ENCODE peak calls at places on chromosomes 3 and 15, in nine cellular contexts. J, A, S, P, F, B, G, Q and U are unnamed samples. For H3K4me1, the result is how much of the 10 kb centered on the place peaks cover.

GRCh38 chr3:111080357-111080937 is 8.8 kb downstream of the NECTIN3 start:
- DNase-seq in J (peak), A (no peak), S (no peak), P (peak), F (peak), B (no peak), G (no peak), Q (no peak), U (no peak)

GRCh38 chr3:184531580-184532290 is 29.9 kb upstream of the EPHB3 start:
- DNase-seq in J (no peak), A (no peak), S (no peak), P (no peak), F (no peak), B (no peak), G (no peak), Q (no peak), U (no peak)

GRCh38 chr3:151477596-151478375 is 16.9 kb upstream of the IGSF10 start:
- DNase-seq in J (no peak), A (no peak), S (no peak), P (no peak), F (no peak), B (no peak), G (no peak), Q (no peak), U (no peak)

GRCh38 chr3:66297260-66297863 is 76.6 kb downstream of the SLC25A26 start:
- DNase-seq in J (peak), A (no peak), S (no peak), P (no peak), F (no peak), B (no peak), G (no peak), Q (no peak), U (no peak)

GRCh38 chr3:43759297-43759782 is 68.6 kb downstream of the ABHD5 start:
- DNase-seq in J (peak), A (peak), S (no peak), P (no peak), F (peak), B (no peak), G (no peak), Q (peak), U (no peak)

GRCh38 chr3:69774029-69774428 is 34.8 kb downstream of the MITF start:
- DNase-seq in J (no peak), A (peak), S (no peak), P (no peak), F (no peak), B (no peak), G (no peak), Q (no peak), U (no peak)

GRCh38 chr3:121649645-121650044 is 11.1 kb downstream of the HCLS1 start:
- DNase-seq in J (no peak), A (no peak), S (no peak), P (no peak), F (no peak), B (no peak), G (no peak), Q (no peak), U (no peak)

GRCh38 chr3:195185574-195185973 is 85.4 kb downstream of the XXYLT1 start:
- DNase-seq in J (no peak), A (no peak), S (no peak), P (no peak), F (peak), B (no peak), G (no peak), Q (no peak), U (no peak)

GRCh38 chr3:127819656-127820055 is 2.7 kb downstream of the MGLL start:
- DNase-seq in J (no peak), A (no peak), S (no peak), P (no peak), F (no peak), B (no peak), G (no peak), Q (no peak), U (no peak)

GRCh38 chr3:194489736-194490612 is 3.2 kb upstream of the ATP13A3 start:
- DNase-seq in J (peak), A (no peak), S (no peak), P (no peak), F (peak), B (no peak), G (no peak), Q (no peak), U (no peak)

GRCh38 chr15:87826119-87826730 is 430.3 kb downstream of the NTRK3 start:
- DNase-seq in J (no peak), A (no peak), S (no peak), P (no peak), F (no peak), B (no peak), G (no peak), Q (no peak), U (no peak)

GRCh38 chr3:152657002-152657400 is 177.9 kb upstream of the P2RY1 start:
- DNase-seq in J (no peak), A (no peak), S (no peak), P (no peak), F (no peak), B (no peak), G (no peak), Q (no peak), U (no peak)

GRCh38 chr15:40270246-40270995 is 12.4 kb downstream of the ANKRD63 start:
- DNase-seq in J (no peak), A (no peak), S (no peak), P (no peak), F (no peak), B (no peak), G (no peak), Q (no peak), U (no peak)

GRCh38 chr15:36643551-36643950 is 64.1 kb downstream of the CDIN1 start:
- DNase-seq in J (no peak), A (no peak), S (no peak), P (no peak), F (no peak), B (no peak), G (no peak), Q (no peak), U (no peak)

GRCh38 chr3:172072543-172072942 is 33.2 kb downstream of the FNDC3B start:
- DNase-seq in J (no peak), A (no peak), S (no peak), P (no peak), F (no peak), B (no peak), G (no peak), Q (no peak), U (no peak)

GRCh38 chr3:13877911-13878710 is 1.8 kb downstream of the WNT7A start:
- DNase-seq in J (no peak), A (no peak), S (no peak), P (peak), F (no peak), B (no peak), G (no peak), Q (no peak), U (no peak)

GRCh38 chr3:97952872-97953271 is 19.4 kb downstream of the RIOX2 start:
- DNase-seq in J (no peak), A (no peak), S (no peak), P (no peak), F (no peak), B (no peak), G (no peak), Q (no peak), U (no peak)

GRCh38 chr3:10395671-10396070 is 74.8 kb upstream of the SEC13 start:
- DNase-seq in J (no peak), A (peak), S (peak), P (no peak), F (peak), B (peak), G (no peak), Q (no peak), U (no peak)

GRCh38 chr3:43638594-43639447 is 17.0 kb upstream of the ANO10 start:
- DNase-seq in J (no peak), A (no peak), S (no peak), P (peak), F (peak), B (no peak), G (no peak), Q (no peak), U (no peak)

GRCh38 chr3:165920984-165921383 is 83.8 kb upstream of the BCHE start:
- DNase-seq in J (no peak), A (no peak), S (no peak), P (no peak), F (no peak), B (no peak), G (no peak), Q (no peak), U (no peak)

GRCh38 chr3:80785475-80785874 is 976.0 kb downstream of the GBE1 start:
- DNase-seq in J (no peak), A (no peak), S (no peak), P (peak), F (no peak), B (no peak), G (no peak), Q (no peak), U (no peak)

GRCh38 chr3:126126292-126126691 is 42.4 kb upstream of the SLC41A3 start:
- DNase-seq in J (no peak), A (peak), S (no peak), P (no peak), F (no peak), B (no peak), G (peak), Q (peak), U (no peak)

GRCh38 chr3:177772908-177773557 is 575.8 kb upstream of the TBL1XR1 start:
- DNase-seq in J (no peak), A (no peak), S (no peak), P (no peak), F (peak), B (no peak), G (no peak), Q (no peak), U (no peak)

GRCh38 chr15:65935391-65935790 is 66.1 kb downstream of the RAB11A start:
- DNase-seq in J (no peak), A (no peak), S (no peak), P (no peak), F (no peak), B (no peak), G (no peak), Q (no peak), U (no peak)

GRCh38 chr3:33219175-33219487 is 521 bp upstream of the SUSD5 start:
- DNase-seq in J (no peak), A (no peak), S (no peak), P (no peak), F (no peak), B (no peak), G (no peak), Q (no peak), U (no peak)
- H3K4me3 ChIP-seq in J (peak), A (peak), S (no peak), P (peak), F (no peak), B (no peak), G (peak), Q (no peak), U (peak)

GRCh38 chr3:158864492-158864891 is 62.6 kb downstream of the MFSD1 start:
- DNase-seq in J (no peak), A (no peak), S (no peak), P (no peak), F (no peak), B (no peak), G (no peak), Q (no peak), U (no peak)

GRCh38 chr3:158863247-158863646 is 61.4 kb downstream of the MFSD1 start:
- DNase-seq in J (no peak), A (no peak), S (no peak), P (no peak), F (no peak), B (no peak), G (no peak), Q (no peak), U (no peak)

DNA sequence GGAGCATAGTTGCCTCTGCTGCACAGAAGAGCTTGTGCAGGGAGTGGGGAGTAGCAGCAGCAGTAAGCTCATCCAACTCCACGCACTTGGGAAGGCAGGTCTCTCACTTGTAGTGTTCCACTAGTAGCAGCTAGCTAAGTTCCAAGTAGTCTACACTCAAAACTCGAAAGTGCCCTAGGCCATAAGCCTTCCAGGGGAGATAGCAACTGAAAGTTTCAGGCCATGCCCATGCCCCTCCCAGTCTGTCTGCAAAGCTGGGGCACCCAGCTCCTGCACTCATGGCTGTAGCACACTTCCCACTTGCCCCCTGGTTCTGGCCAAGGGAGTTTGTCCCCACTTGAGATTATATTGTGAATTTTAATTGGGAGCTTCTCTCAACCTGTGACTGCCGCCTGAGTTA is 57.5 kb downstream of the MFSD1 start:
- DNase-seq in J (no peak), A (no peak), S (no peak), P (no peak), F (no peak), B (no peak), G (no peak), Q (no peak), U (no peak)
- H3K4me1 ChIP-seq in J (under half), A (under half), S (under half), P (under half), F (under half), B (under half), G (under half), Q (under half), U (under half)

GRCh38 chr3:39752751-39753150 is 56.7 kb upstream of the MYRIP start:
- DNase-seq in J (no peak), A (no peak), S (no peak), P (no peak), F (no peak), B (no peak), G (no peak), Q (no peak), U (no peak)

GRCh38 chr3:39754549-39754948 is 54.9 kb upstream of the MYRIP start:
- DNase-seq in J (no peak), A (no peak), S (no peak), P (no peak), F (no peak), B (no peak), G (no peak), Q (no peak), U (no peak)

GRCh38 chr3:39753361-39753760 is 56.0 kb upstream of the MYRIP start:
- DNase-seq in J (no peak), A (no peak), S (no peak), P (no peak), F (no peak), B (no peak), G (no peak), Q (no peak), U (no peak)

GRCh38 chr3:39750677-39751076 is 58.7 kb upstream of the MYRIP start:
- DNase-seq in J (no peak), A (no peak), S (no peak), P (no peak), F (no peak), B (no peak), G (no peak), Q (no peak), U (no peak)

GRCh38 chr3:39752019-39752637 is 57.3 kb upstream of the MYRIP start:
- DNase-seq in J (no peak), A (no peak), S (no peak), P (no peak), F (no peak), B (no peak), G (no peak), Q (no peak), U (no peak)
- H3K4me3 ChIP-seq in J (no peak), A (no peak), S (no peak), P (no peak), F (no peak), B (no peak), G (no peak), Q (no peak), U (no peak)

DNA sequence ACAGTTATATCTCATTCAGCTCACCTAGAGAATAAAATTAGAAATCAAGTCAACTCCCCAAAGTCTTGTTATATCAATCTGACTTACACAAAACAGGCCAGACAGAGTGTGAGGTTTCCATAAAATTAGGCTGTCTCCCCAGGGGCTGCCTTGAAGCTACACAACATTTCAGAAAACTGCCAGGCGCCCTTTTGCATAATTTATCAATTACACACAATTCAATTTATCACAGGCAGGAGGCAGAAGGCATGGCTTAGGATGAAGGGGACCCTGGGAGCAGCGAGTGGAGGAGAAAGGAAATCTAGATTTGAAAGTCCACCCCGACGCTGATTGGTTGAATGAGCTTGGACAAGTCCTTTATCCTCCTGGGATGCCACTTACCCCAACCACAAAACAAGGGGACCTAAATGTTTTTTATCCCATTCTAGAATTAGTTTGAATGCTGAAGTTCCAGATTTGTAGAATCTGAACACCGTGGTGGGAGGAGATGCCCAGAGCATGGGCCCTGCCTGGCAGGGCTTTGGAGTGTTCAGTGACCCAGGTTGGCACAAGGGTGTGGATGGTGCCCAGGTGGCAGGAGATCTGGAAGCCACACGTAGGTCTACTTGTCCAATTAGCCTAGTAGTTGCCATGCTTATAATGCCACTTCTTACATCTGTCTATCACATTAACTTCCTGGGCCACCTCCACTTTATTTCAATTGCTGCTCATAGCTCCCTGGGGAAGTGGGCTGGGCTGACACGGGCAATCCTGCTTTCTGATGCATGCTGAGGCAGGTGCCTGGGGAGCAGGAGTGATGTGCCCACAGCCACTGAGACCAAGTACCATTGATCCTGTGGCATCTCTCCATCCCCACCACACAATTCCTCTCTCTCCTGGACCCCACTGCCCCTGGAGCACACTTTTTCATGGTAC is 119.8 kb upstream of the TLE3 start:
- DNase-seq in J (no peak), A (no peak), S (no peak), P (no peak), F (no peak), B (no peak), G (no peak), Q (no peak), U (no peak)
- H3K4me1 ChIP-seq in J (under half), A (under half), S (under half), P (under half), F (under half), B (under half), G (under half), Q (under half), U (under half)